ENCODE peak calls at places on chromosomes 3 and 15, in five cellular contexts. P, F, L, I and V are unnamed samples. For H3K9me3, the result is how much of the 10 kb centered on the place peaks cover.

GRCh38 chr3:85571835-85572234 is 613.0 kb downstream of the CADM2 start:
- DNase-seq in I (no peak), F (no peak), L (no peak), P (no peak), V (no peak)

GRCh38 chr3:71099997-71100719 is 483.4 kb downstream of the FOXP1 start:
- DNase-seq in L (no peak), I (no peak), P (no peak), F (no peak), V (no peak)

GRCh38 chr15:89521605-89522004 is 25.2 kb upstream of the RHCG start:
- DNase-seq in P (peak), F (no peak), I (no peak), L (no peak), V (no peak)

GRCh38 chr3:190265795-190266194 is 56.5 kb downstream of the CLDN1 start:
- DNase-seq in I (peak), F (no peak), P (no peak), L (peak), V (no peak)

GRCh38 chr3:11791339-11792200 is 55.1 kb downstream of the TAMM41 start:
- DNase-seq in F (no peak), L (no peak), I (no peak), P (no peak), V (no peak)

GRCh38 chr15:98813956-98814355 is 165.6 kb downstream of the IGF1R start:
- DNase-seq in P (no peak), I (no peak), F (no peak), L (no peak), V (peak)

GRCh38 chr3:122560680-122561079 is 3.4 kb downstream of the PARP9 start:
- DNase-seq in P (no peak), I (peak), F (no peak), L (peak), V (no peak)

GRCh38 chr3:179450901-179451334 is 352 bp downstream of the GNB4 start:
- DNase-seq in F (peak), P (no peak), I (no peak), L (peak), V (no peak)

GRCh38 chr15:68786753-68787152 is 33.9 kb downstream of the ANP32A start:
- DNase-seq in P (no peak), L (no peak), F (no peak), I (no peak), V (no peak)

GRCh38 chr3:145088917-145089316 is 1072.1 kb downstream of the PLOD2 start:
- DNase-seq in P (no peak), L (no peak), F (no peak), I (no peak), V (no peak)

GRCh38 chr15:78004919-78005634 is 72.4 kb downstream of the TBC1D2B start:
- DNase-seq in L (peak), F (peak), I (no peak), P (no peak), V (peak)

GRCh38 chr15:78149805-78150751 is 916 bp downstream of the IDH3A start:
- DNase-seq in P (no peak), I (no peak), L (no peak), F (no peak), V (no peak)

GRCh38 chr3:115062009-115062408 is 85.1 kb downstream of the ZBTB20 start:
- DNase-seq in L (peak), P (no peak), I (no peak), F (no peak), V (no peak)

GRCh38 chr15:24075420-24076089 is 388.4 kb upstream of the NDN start:
- DNase-seq in L (no peak), P (no peak), F (no peak), I (no peak), V (no peak)

GRCh38 chr15:66651913-66652642 is 50.0 kb upstream of the SMAD6 start:
- DNase-seq in I (no peak), L (no peak), P (no peak), F (peak), V (no peak)

GRCh38 chr15:58369261-58369699 is 62.5 kb upstream of the LIPC start:
- DNase-seq in I (no peak), P (peak), L (no peak), F (no peak), V (no peak)
- H3K9me3 ChIP-seq in I (under half), P (under half), L (under half), F (under half), V (under half)

GRCh38 chr3:119981386-119981785 is 112.9 kb downstream of the GSK3B start:
- DNase-seq in I (no peak), P (no peak), F (no peak), L (no peak), V (no peak)
- TF ChIP-seq CTCF in I (no peak), P (no peak), F (no peak), L (no peak), V (no peak)

DNA sequence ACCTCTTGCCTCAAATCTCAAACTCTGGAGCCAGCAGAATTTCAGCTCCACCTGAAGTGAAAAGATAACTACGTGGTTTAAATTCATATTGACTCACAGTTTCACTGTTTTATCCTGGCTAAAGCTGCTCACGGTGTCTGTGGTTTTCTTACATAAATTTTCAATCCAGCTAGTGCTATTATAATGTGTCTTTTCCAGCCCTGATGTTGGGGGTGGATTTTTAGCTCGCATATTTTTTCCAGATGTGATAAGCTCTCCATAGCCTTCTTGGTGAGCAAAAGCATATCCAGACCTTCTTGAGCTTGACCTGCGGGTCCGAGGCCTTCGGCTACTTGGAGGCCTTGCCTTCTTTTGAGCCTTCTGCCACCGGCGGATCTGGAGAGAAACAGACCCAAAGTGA is 239.3 kb downstream of the DTWD1 start:
- DNase-seq in L (no peak), F (no peak), I (no peak), P (no peak), V (peak)
- H3K9me3 ChIP-seq in L (under half), F (under half), I (under half), P (under half), V (under half)

DNA sequence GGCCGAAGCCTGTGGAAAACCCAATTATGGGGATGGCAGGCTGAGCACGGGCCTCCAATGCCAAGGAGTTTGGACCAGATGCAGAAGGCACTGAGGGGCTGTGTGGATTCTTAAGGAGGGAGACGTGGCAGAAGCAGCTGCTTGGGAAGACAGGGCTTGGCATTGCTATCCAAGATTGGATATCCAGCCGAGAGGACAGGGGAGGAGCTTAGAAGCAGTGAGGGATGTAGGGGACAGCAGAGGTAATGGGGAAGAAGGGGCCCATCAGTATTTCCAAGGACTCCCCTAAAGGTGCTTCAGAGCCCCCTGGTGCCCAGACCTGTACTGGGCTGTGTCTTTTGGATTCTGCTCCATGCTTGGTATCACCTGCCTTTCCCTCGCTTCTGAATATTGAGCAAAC is 112.8 kb upstream of the TLE3 start:
- DNase-seq in I (no peak), F (peak), P (no peak), L (no peak), V (no peak)
- TF ChIP-seq CTCF in I (no peak), F (no peak), P (no peak), L (no peak), V (peak)

DNA sequence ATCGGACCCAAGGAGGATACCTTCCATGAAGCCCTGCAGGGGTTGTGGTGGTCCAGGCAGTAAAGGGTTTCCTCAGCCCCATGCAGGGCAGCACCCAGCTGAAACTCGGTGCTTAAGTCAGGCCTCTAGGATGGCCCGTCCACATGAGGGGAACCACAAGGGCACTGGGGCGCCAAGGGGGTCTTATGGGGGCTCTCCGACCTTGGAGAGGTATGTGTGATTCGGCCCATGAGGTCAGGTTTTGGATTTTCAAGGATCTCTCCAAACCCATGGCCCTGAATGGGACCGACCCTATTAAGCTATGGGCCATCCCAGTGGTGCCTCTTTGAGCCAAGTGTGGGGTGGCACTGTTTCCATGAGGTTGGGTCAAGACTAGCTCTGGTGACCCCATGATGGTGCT is 233.3 kb downstream of the SNRPN start:
- DNase-seq in L (no peak), I (no peak), P (no peak), F (no peak), V (no peak)
- H3K9me3 ChIP-seq in L (under half), I (under half), P (under half), F (under half), V (half or more)